ENCODE peak calls at places on chromosomes 12 and 14, in nine cellular contexts. A is activated gamma-delta T cell treated with Interleukin-2 at 50 U/mL for 16 hours; K is activated CD4-positive, alpha-beta T cell treated with anti-CD3 and anti-CD28 coated beads for 48 hours; E is AML-193; L is Ammon's horn; M is H1; P is midbrain; Q is NCI-H1048; N is AG08396. V is an unnamed sample.

GRCh38 chr12:2608608-2608945 is 186.2 kb upstream of the FKBP4 start:
- DNase-seq in P (no peak), E (no peak), A (no peak), K (no peak), M (no peak), L (no peak), N (no peak), Q (no peak), V (no peak)

GRCh38 chr14:68744613-68745012 is 48.3 kb downstream of the ZFP36L1 start:
- DNase-seq in Q (no peak), M (no peak), L (no peak), E (no peak), K (no peak), N (no peak), P (no peak), A (no peak), V (no peak)

GRCh38 chr12:3311027-3311402 is 180.0 kb upstream of the PRMT8 start:
- DNase-seq in E (no peak), L (no peak), K (no peak), Q (no peak), A (no peak), M (no peak), N (no peak), P (no peak), V (peak; percentile 86)

GRCh38 chr14:76844223-76844622 is 18.0 kb downstream of the LRRC74A start:
- DNase-seq in Q (no peak), M (no peak), L (peak; percentile 69), E (no peak), N (no peak), A (peak; percentile 44), K (peak; percentile 83), P (peak; percentile 12), V (no peak)

GRCh38 chr12:121955258-121956040 is 37.1 kb downstream of the CFAP251 start:
- DNase-seq in P (peak; percentile 4), M (no peak), K (no peak), A (no peak), Q (no peak), N (peak; percentile 25), L (no peak), E (no peak), V (no peak)

GRCh38 chr14:101069666-101070362 is 166.3 kb upstream of the RTL1 start:
- DNase-seq in P (no peak), M (peak; percentile 13), N (no peak), Q (no peak), E (no peak), K (no peak), A (peak; percentile 1), L (no peak), V (no peak)

GRCh38 chr12:77493311-77493710 is 337.4 kb upstream of the NAV3 start:
- DNase-seq in A (no peak), K (no peak), E (no peak), M (no peak), L (no peak), P (no peak), N (peak; percentile 4), Q (no peak), V (no peak)

GRCh38 chr12:89183985-89184435 is 168.3 kb downstream of the DUSP6 start:
- DNase-seq in P (no peak), E (no peak), N (peak; percentile 24), Q (no peak), K (no peak), A (no peak), M (no peak), L (no peak), V (no peak)

GRCh38 chr12:65460076-65460475 is 181.6 kb downstream of the MSRB3 start:
- DNase-seq in K (no peak), M (peak; percentile 45), N (no peak), Q (no peak), P (no peak), E (no peak), A (no peak), L (no peak), V (no peak)

GRCh38 chr14:70282666-70283065 is 76.8 kb downstream of the COX16 start:
- DNase-seq in M (no peak), L (no peak), P (no peak), Q (no peak), N (no peak), E (no peak), A (no peak), K (no peak), V (no peak)

GRCh38 chr14:99596071-99596627 is 7.9 kb downstream of the CCDC85C start:
- DNase-seq in A (no peak), P (no peak), Q (no peak), N (peak; percentile 42), K (no peak), M (no peak), L (no peak), E (no peak), V (no peak)

GRCh38 chr12:65944637-65945036 is 120.4 kb downstream of the HMGA2 start:
- DNase-seq in Q (no peak), K (no peak), N (no peak), E (no peak), A (no peak), P (no peak), M (no peak), L (no peak), V (no peak)

GRCh38 chr14:24852312-24853060 is 197.5 kb downstream of the STXBP6 start:
- DNase-seq in N (no peak), K (no peak), E (no peak), P (no peak), L (no peak), M (no peak), Q (no peak), A (no peak), V (no peak)

GRCh38 chr14:92724516-92725340 is 23.7 kb downstream of the LGMN start:
- DNase-seq in Q (no peak), P (no peak), M (no peak), L (no peak), K (no peak), E (no peak), A (no peak), N (no peak), V (peak; percentile 28)

GRCh38 chr12:31629756-31630732 is 29.4 kb upstream of the ETFBKMT start:
- DNase-seq in K (no peak), A (no peak), Q (no peak), E (no peak), P (no peak), M (no peak), N (peak; percentile 24), L (peak; percentile 34), V (no peak)

GRCh38 chr12:55728185-55728931 is 451 bp downstream of the CD63 start:
- DNase-seq in N (peak; percentile 65), E (no peak), K (no peak), M (no peak), A (no peak), Q (no peak), P (peak; percentile 75), L (peak; percentile 69), V (peak; percentile 81)

GRCh38 chr14:102683399-102684275 is 91.2 kb downstream of the RCOR1 start:
- DNase-seq in E (no peak), P (no peak), Q (no peak), M (no peak), N (no peak), A (no peak), L (no peak), K (no peak), V (no peak)

GRCh38 chr12:99234702-99235101 is 412.9 kb upstream of the GARIN6 start:
- DNase-seq in L (no peak), E (no peak), N (no peak), A (no peak), M (no peak), K (no peak), P (no peak), Q (no peak), V (no peak)

GRCh38 chr12:79692249-79692619 is 1.5 kb upstream of the PAWR start:
- DNase-seq in K (no peak), L (no peak), M (no peak), E (no peak), N (no peak), A (no peak), Q (no peak), P (no peak), V (no peak)

GRCh38 chr14:38868415-38869290 is 234.4 kb downstream of the SEC23A start:
- DNase-seq in L (no peak), Q (no peak), P (peak; percentile 54), M (no peak), E (no peak), N (no peak), A (no peak), K (no peak), V (peak; percentile 29)

GRCh38 chr12:1800646-1801284 is 19.6 kb upstream of the LRTM2 start:
- DNase-seq in P (peak; percentile 53), N (peak; percentile 60), L (no peak), E (no peak), K (peak; percentile 2), A (peak; percentile 7), Q (no peak), M (peak; percentile 68), V (no peak)

GRCh38 chr12:52011602-52012214 is 5.0 kb downstream of the TAMALIN start:
- DNase-seq in L (no peak), E (no peak), N (no peak), Q (no peak), P (no peak), M (no peak), A (no peak), K (no peak), V (no peak)

GRCh38 chr12:50188280-50188781 is 21.2 kb upstream of the CERS5 start:
- DNase-seq in K (no peak), Q (no peak), E (no peak), P (no peak), L (no peak), A (no peak), N (peak; percentile 20), M (no peak), V (no peak)

GRCh38 chr14:64246688-64247087 is 47.5 kb downstream of the ESR2 start:
- DNase-seq in K (no peak), Q (no peak), P (no peak), N (no peak), M (no peak), E (no peak), A (no peak), L (no peak), V (no peak)

GRCh38 chr14:63276492-63277342 is 42.0 kb downstream of the GPHB5 start:
- DNase-seq in K (no peak), Q (no peak), P (peak; percentile 61), M (no peak), A (no peak), L (peak; percentile 68), E (peak; percentile 40), N (peak; percentile 56), V (no peak)

GRCh38 chr12:64903738-64904137 is 79.3 kb downstream of the TBC1D30 start:
- DNase-seq in N (no peak), Q (no peak), P (no peak), K (no peak), E (no peak), M (no peak), L (no peak), A (no peak), V (no peak)

GRCh38 chr14:54213531-54213930 is 183.3 kb upstream of the CDKN3 start:
- DNase-seq in A (no peak), Q (no peak), L (no peak), N (no peak), K (no peak), M (no peak), E (no peak), P (no peak), V (no peak)

GRCh38 chr12:105431537-105431936 is 101.0 kb downstream of the C12orf75 start:
- DNase-seq in Q (no peak), L (no peak), K (no peak), M (no peak), E (no peak), P (no peak), N (no peak), A (no peak), V (no peak)

GRCh38 chr12:116759783-116760581 is 21.9 kb downstream of the RNFT2 start:
- DNase-seq in M (peak; percentile 85), P (no peak), L (no peak), A (peak; percentile 18), Q (no peak), K (peak; percentile 59), N (no peak), E (no peak), V (no peak)

GRCh38 chr14:49796025-49796424 is 28.1 kb downstream of the KLHDC2 start:
- DNase-seq in L (no peak), Q (no peak), M (no peak), E (no peak), A (no peak), K (no peak), N (no peak), P (no peak), V (no peak)

GRCh38 chr14:85599939-85600338 is 70.0 kb downstream of the FLRT2 start:
- DNase-seq in K (no peak), N (no peak), E (peak; percentile 65), P (no peak), M (no peak), Q (no peak), L (no peak), A (no peak), V (no peak)